ENCODE peak calls at places on chromosomes 12 and 14, in six cellular contexts. E is WTC11, H is HCT116, Z is foreskin fibroblast, R is fibroblast of lung, N is heart right ventricle. X is an unnamed sample.

GRCh38 chr12:68686595-68687521 is at the start of gene NUP107:
- DNase-seq in R (peak; percentile 99), N (peak; percentile 98), Z (peak; percentile 98), H (peak; percentile 97), E (peak; percentile 97), X (peak; percentile 98)

GRCh38 chr14:23357261-23357660 is 4.6 kb upstream of the SLC22A17 start:
- DNase-seq in E (no peak), R (no peak), H (no peak), N (no peak), Z (no peak), X (no peak)

GRCh38 chr12:125610292-125610691 is 545.1 kb downstream of the AACS start:
- DNase-seq in N (no peak), R (no peak), H (no peak), Z (no peak), E (no peak), X (no peak)

GRCh38 chr12:124607681-124608425 is 40.4 kb upstream of the NCOR2 start:
- DNase-seq in N (no peak), H (no peak), E (no peak), R (peak; percentile 32), Z (no peak), X (no peak)

GRCh38 chr12:80821513-80822000 is 104.8 kb downstream of the MYF5 start:
- DNase-seq in Z (no peak), N (peak; percentile 5), R (no peak), H (no peak), E (peak; percentile 54), X (no peak)

GRCh38 chr12:17148706-17149105 is 542.7 kb upstream of the LMO3 start:
- DNase-seq in N (no peak), H (no peak), E (no peak), R (no peak), Z (no peak), X (no peak)

GRCh38 chr12:94235894-94236293 is 87.5 kb downstream of the PLXNC1 start:
- DNase-seq in E (no peak), N (no peak), R (no peak), Z (no peak), H (no peak), X (no peak)

GRCh38 chr14:95518045-95518751 is 1.7 kb upstream of the SYNE3 start:
- DNase-seq in N (no peak), H (no peak), Z (no peak), R (peak; percentile 70), E (no peak), X (no peak)

GRCh38 chr12:5000204-5000603 is 43.5 kb upstream of the KCNA5 start:
- DNase-seq in N (no peak), R (no peak), Z (no peak), H (peak; percentile 16), E (no peak), X (no peak)

GRCh38 chr14:74946659-74947281 is 8.6 kb downstream of the PGF start:
- DNase-seq in Z (no peak), N (no peak), R (no peak), E (no peak), H (no peak), X (no peak)

GRCh38 chr14:49755378-49755777 is 12.6 kb upstream of the KLHDC2 start:
- DNase-seq in E (no peak), H (no peak), R (no peak), Z (no peak), N (no peak), X (no peak)

DNA sequence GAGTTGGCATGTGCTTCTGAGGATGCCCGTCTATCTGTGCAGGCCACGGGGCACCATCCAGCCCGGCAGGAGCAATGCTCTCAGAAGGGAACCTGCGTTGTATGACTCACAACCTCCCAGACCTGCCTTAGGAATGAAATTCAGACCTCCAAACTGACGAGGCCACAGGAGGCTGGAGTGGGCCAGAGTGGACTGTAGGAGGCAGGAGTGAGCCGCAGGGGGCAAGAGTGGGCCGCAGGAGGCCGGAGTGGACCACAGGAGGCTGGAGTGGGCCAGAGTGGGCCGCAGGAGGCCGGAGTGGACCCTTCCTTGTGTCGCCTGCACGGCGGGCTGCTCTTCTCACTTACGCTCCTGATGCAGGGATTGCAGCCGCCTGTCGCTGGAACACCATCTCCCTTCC is 11.1 kb upstream of the FBRSL1 start:
- DNase-seq in H (no peak), R (no peak), N (no peak), E (no peak), Z (no peak), X (no peak)
- TF ChIP-seq CTCF in H (no peak), R (no peak), N (no peak), E (no peak), Z (no peak), X (no peak)

DNA sequence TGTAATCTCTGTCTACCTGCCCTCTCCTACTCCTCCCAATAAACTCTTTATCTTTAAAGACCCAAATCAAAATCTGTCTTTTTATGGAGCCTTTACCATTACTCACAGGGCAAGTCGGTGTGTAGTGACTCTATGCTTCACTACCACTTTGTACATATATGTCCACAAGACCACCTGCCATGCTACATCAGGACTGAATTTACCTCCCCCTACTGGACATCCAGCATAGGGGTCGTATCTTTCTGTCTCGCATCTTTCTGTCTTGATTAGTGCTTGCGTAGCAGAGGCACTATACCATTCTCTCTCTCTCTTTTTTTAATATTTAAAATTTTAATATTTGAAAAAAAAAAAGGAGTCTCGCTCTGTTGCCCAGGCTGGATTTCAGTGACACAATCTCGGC is 587.5 kb downstream of the SOX5 start:
- DNase-seq in H (no peak), R (no peak), N (no peak), E (no peak), Z (no peak), X (no peak)
- TF ChIP-seq CTCF in H (no peak), R (no peak), N (no peak), E (peak; percentile 47), Z (no peak), X (no peak)

DNA sequence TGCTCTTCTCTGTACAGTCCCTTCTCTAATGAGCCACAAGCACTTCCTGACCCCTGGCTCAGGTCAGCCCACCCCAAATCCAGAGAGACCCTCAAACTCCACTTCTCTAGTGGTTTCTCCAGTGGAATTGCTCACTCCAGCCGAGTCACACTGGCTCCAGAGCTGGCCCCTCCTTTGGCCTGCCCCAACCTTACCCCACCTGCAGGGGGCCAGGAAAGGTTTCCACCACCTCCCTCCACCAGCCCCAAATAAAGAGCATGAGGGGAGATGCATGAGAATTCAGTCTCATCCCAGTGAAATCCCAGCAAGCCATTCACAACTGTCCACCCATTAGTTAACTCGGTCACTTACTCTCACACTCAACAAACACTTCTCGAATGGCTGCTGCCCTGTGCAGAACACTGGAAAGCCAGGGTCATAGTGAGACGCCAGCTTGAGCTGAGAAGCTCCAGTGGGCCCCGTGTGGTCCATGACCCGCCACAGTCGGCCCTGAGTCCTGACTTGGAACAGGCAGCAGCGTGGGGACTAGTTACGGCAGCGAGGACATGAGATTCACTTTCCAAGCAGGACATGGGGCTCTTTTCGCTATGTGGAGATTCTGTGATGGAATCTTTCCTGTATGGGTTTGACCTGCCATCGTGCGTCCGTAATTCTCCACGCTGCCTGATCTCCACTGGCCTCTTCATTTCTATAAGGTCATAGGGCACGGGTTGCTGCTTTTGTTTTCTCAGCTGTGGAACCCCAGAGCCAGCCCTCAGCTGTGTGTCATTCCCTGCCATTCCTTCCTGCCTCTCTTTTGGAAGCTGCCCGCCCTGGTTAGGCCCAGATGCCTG is 44.2 kb downstream of the SLC6A12 start:
- DNase-seq in E (no peak), Z (no peak), H (no peak), N (no peak), R (no peak), X (no peak)
- TF ChIP-seq CTCF in E (no peak), Z (peak; percentile 2), H (no peak), N (no peak), R (no peak), X (no peak)

DNA sequence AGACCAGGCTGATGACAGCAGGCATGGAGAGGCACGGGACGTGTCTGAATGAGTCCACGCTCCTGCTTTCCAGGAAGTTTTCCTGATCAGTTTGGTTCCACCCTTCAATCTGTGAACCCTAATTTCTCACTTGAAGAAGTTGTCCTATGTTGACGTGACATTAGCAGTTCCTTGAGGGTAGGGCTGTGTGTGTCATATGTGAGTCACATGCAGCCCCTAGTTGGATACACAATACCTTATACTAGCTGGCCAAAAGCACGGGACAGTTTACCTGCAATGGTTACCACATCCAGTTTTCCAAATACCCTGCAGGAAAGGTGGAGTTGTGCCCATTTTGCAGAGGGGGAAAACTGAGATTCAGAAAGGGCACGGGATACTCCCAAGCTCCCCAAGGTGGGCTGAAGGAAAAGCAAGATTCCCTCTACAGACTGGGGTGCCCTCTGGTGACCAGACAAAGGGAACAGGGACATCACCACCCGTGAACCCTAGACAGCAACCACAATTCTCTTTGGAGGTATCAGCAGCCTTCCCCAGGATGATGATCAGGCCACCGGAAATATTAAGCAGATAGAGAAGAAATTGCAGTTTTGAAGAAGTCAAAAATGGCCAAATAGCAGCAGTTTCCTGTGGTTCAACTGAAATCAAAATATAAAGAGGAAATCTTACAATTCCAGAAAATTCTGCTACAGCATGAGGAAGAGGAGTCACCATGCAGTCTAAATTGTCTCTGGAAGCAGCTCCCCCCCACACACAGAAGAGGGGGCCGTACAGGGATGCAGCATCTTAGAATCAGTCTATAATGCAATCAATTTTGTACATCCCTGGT is 194.4 kb downstream of the PHETA1 start:
- DNase-seq in R (no peak), N (no peak), H (peak; percentile 4), Z (no peak), E (peak; percentile 24), X (no peak)
- TF ChIP-seq CTCF in R (no peak), N (peak; percentile 38), H (peak; percentile 45), Z (no peak), E (no peak), X (no peak)

GRCh38 chr12:118119449-118119879 is 15.7 kb upstream of the VSIG10 start:
- DNase-seq in Z (no peak), E (peak; percentile 45), N (no peak), H (no peak), R (no peak), X (no peak)

GRCh38 chr12:118125743-118126118 is 10.2 kb upstream of the PEBP1 start:
- DNase-seq in E (no peak), R (no peak), N (no peak), Z (no peak), H (no peak), X (no peak)

GRCh38 chr12:118122264-118122663 is 13.7 kb upstream of the PEBP1 start:
- DNase-seq in Z (no peak), R (no peak), H (no peak), N (no peak), E (no peak), X (no peak)

GRCh38 chr12:118124333-118124874 is 11.5 kb upstream of the PEBP1 start:
- DNase-seq in E (no peak), Z (no peak), R (no peak), N (no peak), H (no peak), X (no peak)

GRCh38 chr12:118120579-118121363 is 15.2 kb upstream of the PEBP1 start:
- DNase-seq in Z (peak; percentile 50), H (no peak), E (peak; percentile 81), R (peak; percentile 54), N (peak; percentile 72), X (no peak)
- TF ChIP-seq CTCF in Z (peak; percentile 39), H (peak; percentile 46), E (peak; percentile 77), R (peak; percentile 39), N (peak; percentile 88), X (peak; percentile 58)

GRCh38 chr14:26191666-26192065 is 406.2 kb downstream of the NOVA1 start:
- DNase-seq in H (no peak), R (peak; percentile 6), N (no peak), Z (no peak), E (no peak), X (no peak)

GRCh38 chr14:26194816-26195215 is 403.0 kb downstream of the NOVA1 start:
- DNase-seq in Z (no peak), R (no peak), E (no peak), H (no peak), N (no peak), X (no peak)

GRCh38 chr14:26187996-26188605 is 409.7 kb downstream of the NOVA1 start:
- DNase-seq in N (no peak), R (no peak), Z (peak; percentile 37), H (no peak), E (no peak), X (no peak)

GRCh38 chr14:26190644-26191043 is 407.2 kb downstream of the NOVA1 start:
- DNase-seq in E (no peak), Z (no peak), N (no peak), H (no peak), R (peak; percentile 11), X (no peak)

GRCh38 chr14:26191123-26191522 is 406.7 kb downstream of the NOVA1 start:
- DNase-seq in N (no peak), Z (no peak), E (no peak), H (no peak), R (no peak), X (no peak)
- TF ChIP-seq CTCF in N (no peak), Z (no peak), E (no peak), H (no peak), R (peak; percentile 15), X (no peak)

X was measured in AG09319.